ENCODE peak calls at places on chromosomes 7 and 10, in ten cellular contexts. M, A, X, U, D, C, N, T, E and I are unnamed samples.

GRCh38 chr10:91316486-91316885 is 93.7 kb upstream of the HECTD2 start:
- DNase-seq in D (no peak), E (no peak), N (no peak), X (no peak), T (no peak), M (no peak), A (no peak), U (no peak), C (no peak), I (no peak)

GRCh38 chr10:119933179-119933578 is 40.6 kb downstream of the SEC23IP start:
- DNase-seq in E (no peak), A (no peak), M (no peak), C (no peak), D (no peak), T (no peak), U (no peak), N (no peak), X (no peak), I (peak)

GRCh38 chr10:24783504-24783903 is 59.8 kb upstream of the ARHGAP21 start:
- DNase-seq in N (no peak), E (no peak), A (no peak), X (no peak), M (no peak), T (no peak), D (no peak), U (no peak), C (no peak), I (no peak)

GRCh38 chr7:155807013-155807804 is 5.1 kb downstream of the SHH start:
- DNase-seq in U (no peak), A (no peak), D (no peak), X (no peak), N (no peak), E (no peak), C (no peak), M (no peak), T (no peak), I (no peak)

GRCh38 chr10:5234106-5234877 is 37.7 kb downstream of the AKR1C4 start:
- DNase-seq in E (no peak), M (no peak), D (peak), X (peak), A (no peak), N (no peak), C (no peak), U (peak), T (no peak), I (no peak)

GRCh38 chr10:90148121-90148855 is 446.9 kb downstream of the KIF20B start:
- DNase-seq in N (no peak), X (no peak), C (no peak), A (no peak), D (no peak), T (no peak), E (no peak), U (no peak), M (no peak), I (no peak)

GRCh38 chr10:72736881-72737280 is 44.9 kb downstream of the MCU start:
- DNase-seq in X (no peak), D (no peak), C (no peak), M (no peak), T (no peak), E (no peak), N (no peak), A (no peak), U (no peak), I (no peak)

GRCh38 chr10:126663328-126663727 is 7.2 kb downstream of the C10orf90 start:
- DNase-seq in C (peak), N (no peak), T (peak), E (peak), D (peak), A (no peak), M (no peak), X (no peak), U (peak), I (no peak)

GRCh38 chr10:15369642-15370211 is 1.4 kb downstream of the FAM171A1 start:
- DNase-seq in A (no peak), D (no peak), M (no peak), X (no peak), C (no peak), E (no peak), N (no peak), T (no peak), U (no peak), I (no peak)

GRCh38 chr7:157541295-157541608 is 204.4 kb downstream of the DNAJB6 start:
- DNase-seq in C (no peak), U (no peak), D (no peak), A (no peak), M (no peak), T (no peak), N (no peak), E (no peak), X (no peak), I (peak)

GRCh38 chr7:50317221-50317678 is 12.7 kb downstream of the IKZF1 start:
- DNase-seq in C (no peak), M (no peak), E (peak), X (no peak), N (no peak), D (no peak), A (no peak), U (no peak), T (peak), I (no peak)

GRCh38 chr10:71746344-71747037 is 26.8 kb downstream of the VSIR start:
- DNase-seq in E (no peak), N (no peak), A (peak), T (no peak), U (no peak), D (peak), C (no peak), X (peak), M (peak), I (peak)

GRCh38 chr10:119025336-119025735 is 4.2 kb upstream of the NANOS1 start:
- DNase-seq in D (peak), N (no peak), E (no peak), X (peak), U (peak), C (no peak), T (no peak), A (peak), M (no peak), I (peak)

GRCh38 chr7:134693256-134693655 is 46.6 kb downstream of the BPGM start:
- DNase-seq in T (no peak), D (no peak), A (no peak), E (peak), N (peak), X (no peak), C (no peak), M (no peak), U (no peak), I (no peak)

GRCh38 chr7:100568936-100569844 is 4.5 kb downstream of the SAP25 start:
- DNase-seq in C (peak), E (peak), U (no peak), X (peak), T (peak), N (no peak), M (peak), A (peak), D (peak), I (peak)

GRCh38 chr7:55502988-55503514 is 69.3 kb downstream of the VOPP1 start:
- DNase-seq in M (no peak), E (no peak), D (no peak), N (no peak), U (no peak), C (no peak), X (no peak), A (no peak), T (no peak), I (no peak)

GRCh38 chr10:80454526-80455460 is 683 bp downstream of the TSPAN14 start:
- DNase-seq in C (no peak), D (peak), U (no peak), X (peak), N (no peak), M (peak), E (no peak), T (no peak), A (peak), I (peak)

GRCh38 chr7:90709501-90710465 is 113.7 kb downstream of the CDK14 start:
- DNase-seq in C (no peak), N (no peak), M (peak), T (no peak), U (no peak), E (no peak), A (peak), D (peak), X (peak), I (no peak)

GRCh38 chr10:104120061-104120460 is 1.9 kb upstream of the SFR1 start:
- DNase-seq in A (no peak), D (no peak), U (no peak), E (no peak), C (no peak), N (no peak), M (no peak), X (no peak), T (no peak), I (no peak)

GRCh38 chr7:132155715-132156114 is 420.6 kb downstream of the PLXNA4 start:
- DNase-seq in T (no peak), A (no peak), C (no peak), D (no peak), E (no peak), X (no peak), M (no peak), N (no peak), U (no peak), I (no peak)

GRCh38 chr7:82275342-82275741 is 168.2 kb downstream of the CACNA2D1 start:
- DNase-seq in X (no peak), M (no peak), U (no peak), E (no peak), D (no peak), A (no peak), N (no peak), T (no peak), C (no peak), I (no peak)

GRCh38 chr7:28748934-28749584 is 209.1 kb downstream of the TRIL start:
- DNase-seq in A (no peak), X (peak), C (no peak), N (no peak), U (peak), E (no peak), M (no peak), D (peak), T (no peak), I (no peak)

GRCh38 chr7:101189109-101189508 is 9.0 kb upstream of the NAT16 start:
- DNase-seq in D (no peak), N (no peak), T (no peak), E (no peak), M (no peak), U (no peak), X (no peak), A (no peak), C (no peak), I (no peak)

DNA sequence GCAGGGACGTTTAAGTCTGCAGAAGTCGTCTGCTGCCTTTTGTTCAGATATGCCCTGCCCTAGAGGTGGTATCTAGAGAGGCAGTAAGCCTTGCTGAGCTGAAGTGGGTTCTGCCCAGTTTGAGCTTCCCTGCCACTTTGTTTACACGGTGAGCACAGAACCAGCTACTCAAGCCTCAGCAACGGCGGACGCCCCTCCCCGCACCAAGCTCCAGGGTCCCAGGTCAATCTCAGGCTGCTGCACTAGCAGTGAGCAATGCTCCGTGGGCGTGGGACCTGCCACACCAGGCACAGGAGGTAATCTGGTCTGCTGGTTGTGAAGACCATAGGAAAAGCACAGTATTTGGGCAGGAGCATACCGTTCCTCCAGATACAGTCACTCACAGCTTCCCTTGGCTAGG is 148.1 kb upstream of the LAMB4 start:
- DNase-seq in E (no peak), X (no peak), D (no peak), T (no peak), U (no peak), M (no peak), C (no peak), N (no peak), A (no peak), I (no peak)
- H3K4me3 ChIP-seq in E (no peak), X (no peak), D (no peak), T (no peak), U (no peak), M (no peak), C (no peak), N (no peak), A (no peak), I (no peak)

GRCh38 chr10:62426600-62426999 is 52.4 kb downstream of the ZNF365 start:
- DNase-seq in D (no peak), C (no peak), A (no peak), U (no peak), T (no peak), E (no peak), X (no peak), N (no peak), M (no peak), I (no peak)

GRCh38 chr10:62422068-62422590 is 48.0 kb downstream of the ZNF365 start:
- DNase-seq in D (no peak), T (no peak), C (no peak), A (no peak), M (no peak), N (peak), U (no peak), X (no peak), E (no peak), I (no peak)

GRCh38 chr10:62426086-62426485 is 51.9 kb downstream of the ZNF365 start:
- DNase-seq in E (no peak), X (no peak), M (no peak), D (no peak), C (no peak), U (no peak), A (no peak), N (no peak), T (no peak), I (no peak)

DNA sequence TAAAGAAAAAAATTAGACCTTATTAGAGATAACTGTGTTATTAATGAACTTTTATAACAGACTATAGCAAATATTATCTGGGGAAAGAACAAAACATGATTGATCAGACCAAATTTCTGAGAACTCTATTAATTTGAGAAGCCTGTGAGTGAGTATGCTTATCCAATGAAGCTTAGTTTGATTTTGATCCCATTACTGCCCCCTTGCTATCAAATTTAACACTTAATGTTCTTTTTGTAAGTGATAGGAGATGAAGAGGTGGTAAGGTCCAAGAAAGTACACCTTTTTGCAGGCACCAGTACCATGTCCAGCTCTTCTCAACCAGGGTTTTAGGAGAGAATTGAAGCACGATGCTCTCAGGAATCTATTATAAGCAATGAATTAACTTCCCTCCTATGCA is 49.9 kb downstream of the ZNF365 start:
- DNase-seq in N (no peak), T (no peak), D (no peak), M (no peak), U (no peak), E (no peak), X (no peak), C (no peak), A (no peak), I (no peak)
- H3K4me3 ChIP-seq in N (no peak), T (no peak), D (no peak), M (no peak), U (no peak), E (no peak), X (no peak), C (no peak), A (no peak), I (no peak)

DNA sequence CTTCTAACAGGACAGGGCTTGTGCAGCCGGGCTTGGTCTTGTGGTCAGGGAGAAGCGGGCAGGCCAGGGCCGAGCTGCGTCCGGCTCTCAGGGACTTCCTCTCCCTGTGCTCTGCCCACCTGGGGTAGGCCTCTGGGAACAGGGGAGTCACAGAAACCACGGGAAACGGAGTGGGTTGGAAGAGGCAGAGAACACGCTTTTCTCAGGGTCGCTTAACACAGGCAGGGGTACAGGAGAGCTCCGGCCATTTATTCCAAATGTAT is 30.6 kb downstream of the AMZ1 start:
- DNase-seq in M (no peak), C (no peak), T (no peak), E (no peak), U (no peak), X (no peak), N (no peak), A (no peak), D (no peak), I (no peak)
- H3K4me3 ChIP-seq in M (no peak), C (no peak), T (no peak), E (no peak), U (no peak), X (no peak), N (no peak), A (no peak), D (no peak), I (no peak)

GRCh38 chr7:12570148-12570528 is 382 bp upstream of the SCIN start:
- DNase-seq in T (no peak), X (no peak), U (no peak), E (no peak), A (no peak), C (no peak), N (no peak), M (no peak), D (peak), I (no peak)
- H3K4me3 ChIP-seq in T (peak), X (peak), U (peak), E (peak), A (peak), C (peak), N (peak), M (peak), D (no peak), I (peak)

GRCh38 chr7:130486114-130486962 is 5.5 kb upstream of the MEST start:
- DNase-seq in N (no peak), X (peak), U (no peak), M (peak), T (peak), D (peak), E (peak), C (no peak), A (peak), I (peak)
- H3K4me3 ChIP-seq in N (peak), X (peak), U (peak), M (peak), T (peak), D (peak), E (peak), C (peak), A (peak), I (no peak)

GRCh38 chr7:43112941-43113621 is 634 bp downstream of the HECW1 start:
- DNase-seq in X (peak), M (no peak), T (no peak), E (no peak), N (no peak), U (no peak), C (no peak), D (peak), A (no peak), I (no peak)

GRCh38 chr7:43112088-43112940 is at the start of gene HECW1:
- DNase-seq in X (no peak), U (no peak), E (no peak), A (no peak), D (no peak), M (no peak), N (no peak), C (no peak), T (no peak), I (no peak)

GRCh38 chr7:43113622-43114450 is 1.4 kb downstream of the HECW1 start:
- DNase-seq in A (no peak), C (no peak), T (no peak), X (no peak), N (no peak), D (no peak), M (no peak), E (no peak), U (no peak), I (no peak)

GRCh38 chr7:43116451-43116850 is 4.0 kb downstream of the HECW1 start:
- DNase-seq in A (no peak), X (no peak), E (no peak), T (no peak), N (no peak), U (no peak), C (no peak), M (no peak), D (no peak), I (no peak)

DNA sequence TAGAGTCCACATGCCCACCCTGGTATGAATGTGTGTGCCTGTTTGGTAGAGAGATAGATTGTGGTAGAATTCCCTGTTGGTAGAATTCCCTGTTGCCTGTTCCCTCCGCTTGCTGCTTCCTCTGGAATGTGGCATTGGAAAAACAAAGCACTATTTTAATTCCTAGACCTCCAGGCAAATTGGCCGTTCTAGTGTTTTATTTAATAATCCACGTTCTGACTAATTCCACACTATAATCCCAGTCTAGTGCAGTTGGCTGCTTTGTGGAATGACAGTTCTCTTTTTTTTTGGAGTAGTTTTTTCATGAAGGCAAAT is 2.0 kb downstream of the HECW1 start:
- DNase-seq in A (no peak), E (no peak), U (no peak), T (no peak), N (no peak), C (no peak), M (no peak), D (no peak), X (no peak), I (no peak)
- H3K4me3 ChIP-seq in A (no peak), E (no peak), U (no peak), T (no peak), N (no peak), C (no peak), M (no peak), D (no peak), X (no peak), I (no peak)